ENCODE peak calls at places on chromosomes 5 and 9, in four cellular contexts. Q is small intestine, N is ovary, K is H1. E is an unnamed sample. For H3K27me3, the result is how much of the 10 kb centered on the place peaks cover.

GRCh38 chr5:30918171-30918570 is 275.3 kb upstream of the CDH6 start:
- DNase-seq in Q (no peak), N (no peak), K (no peak), E (no peak)

GRCh38 chr5:66307647-66308257 is 163.7 kb downstream of the SREK1 start:
- DNase-seq in N (no peak), K (no peak), Q (peak), E (no peak)

GRCh38 chr9:128884164-128884563 is 2.2 kb downstream of the LRRC8A start:
- DNase-seq in N (no peak), K (no peak), Q (no peak), E (no peak)

GRCh38 chr9:94250456-94250855 is 8.6 kb upstream of the ZNF169 start:
- DNase-seq in K (no peak), N (no peak), Q (no peak), E (peak)

GRCh38 chr5:133111299-133111698 is 59.5 kb downstream of the HSPA4 start:
- DNase-seq in Q (peak), N (peak), K (peak), E (peak)

GRCh38 chr5:139422307-139422893 is 16.9 kb downstream of the DNAJC18 start:
- DNase-seq in N (no peak), K (no peak), Q (peak), E (peak)

GRCh38 chr5:168329302-168329701 is 37.9 kb downstream of the WWC1 start:
- DNase-seq in K (no peak), Q (no peak), N (no peak), E (no peak)

GRCh38 chr9:113566011-113566711 is 102.6 kb downstream of the RGS3 start:
- DNase-seq in N (peak), Q (no peak), K (no peak), E (no peak)

GRCh38 chr5:127930311-127930710 is 153.3 kb upstream of the SLC12A2 start:
- DNase-seq in N (no peak), Q (no peak), K (no peak), E (no peak)

GRCh38 chr9:82598254-82599039 is 464.5 kb downstream of the RASEF start:
- DNase-seq in Q (no peak), N (no peak), K (no peak), E (no peak)

GRCh38 chr5:97049175-97049574 is 93.2 kb downstream of the LIX1 start:
- DNase-seq in Q (no peak), N (no peak), K (no peak), E (no peak)

GRCh38 chr5:17151686-17152085 is 65.7 kb upstream of the BASP1 start:
- DNase-seq in K (peak), Q (no peak), N (no peak), E (no peak)

GRCh38 chr5:128007939-128008338 is 75.6 kb upstream of the SLC12A2 start:
- DNase-seq in Q (no peak), K (no peak), N (no peak), E (no peak)

GRCh38 chr5:141717043-141717442 is 35.0 kb upstream of the ARAP3 start:
- DNase-seq in N (no peak), K (no peak), Q (no peak), E (no peak)

GRCh38 chr5:170442921-170443320 is 53.8 kb upstream of the KCNMB1 start:
- DNase-seq in K (no peak), Q (no peak), N (no peak), E (no peak)

GRCh38 chr5:90201923-90202322 is 207.6 kb downstream of the CETN3 start:
- DNase-seq in Q (no peak), N (no peak), K (no peak), E (no peak)

GRCh38 chr9:134547161-134548100 is 94.2 kb upstream of the COL5A1 start:
- DNase-seq in K (no peak), Q (no peak), N (no peak), E (no peak)

GRCh38 chr5:90306613-90307012 is 102.9 kb downstream of the CETN3 start:
- DNase-seq in K (no peak), Q (no peak), N (no peak), E (no peak)

GRCh38 chr5:80960531-80961375 is 590 bp downstream of the RASGRF2 start:
- DNase-seq in N (peak), Q (peak), K (no peak), E (peak)

GRCh38 chr5:57939771-57940170 is 457.2 kb upstream of the ACTBL2 start:
- DNase-seq in N (no peak), Q (no peak), K (no peak), E (no peak)

GRCh38 chr5:145936401-145937131 is at the start of gene SH3RF2:
- DNase-seq in Q (peak), N (no peak), K (peak), E (no peak)

GRCh38 chr5:43034591-43034968 is 5.5 kb downstream of the ANXA2R start:
- DNase-seq in N (no peak), Q (no peak), K (no peak), E (no peak)

GRCh38 chr5:159038907-159039306 is 60.8 kb downstream of the EBF1 start:
- DNase-seq in Q (no peak), K (no peak), N (no peak), E (no peak)

GRCh38 chr5:178589180-178590140 is 733 bp downstream of the COL23A1 start:
- DNase-seq in K (no peak), N (no peak), Q (no peak), E (no peak)

GRCh38 chr5:151699071-151699901 is 12.6 kb upstream of the SPARC start:
- DNase-seq in Q (peak), N (peak), K (no peak), E (no peak)

GRCh38 chr5:178839319-178839704 is 20.4 kb upstream of the ZNF354B start:
- DNase-seq in Q (peak), N (no peak), K (peak), E (peak)

DNA sequence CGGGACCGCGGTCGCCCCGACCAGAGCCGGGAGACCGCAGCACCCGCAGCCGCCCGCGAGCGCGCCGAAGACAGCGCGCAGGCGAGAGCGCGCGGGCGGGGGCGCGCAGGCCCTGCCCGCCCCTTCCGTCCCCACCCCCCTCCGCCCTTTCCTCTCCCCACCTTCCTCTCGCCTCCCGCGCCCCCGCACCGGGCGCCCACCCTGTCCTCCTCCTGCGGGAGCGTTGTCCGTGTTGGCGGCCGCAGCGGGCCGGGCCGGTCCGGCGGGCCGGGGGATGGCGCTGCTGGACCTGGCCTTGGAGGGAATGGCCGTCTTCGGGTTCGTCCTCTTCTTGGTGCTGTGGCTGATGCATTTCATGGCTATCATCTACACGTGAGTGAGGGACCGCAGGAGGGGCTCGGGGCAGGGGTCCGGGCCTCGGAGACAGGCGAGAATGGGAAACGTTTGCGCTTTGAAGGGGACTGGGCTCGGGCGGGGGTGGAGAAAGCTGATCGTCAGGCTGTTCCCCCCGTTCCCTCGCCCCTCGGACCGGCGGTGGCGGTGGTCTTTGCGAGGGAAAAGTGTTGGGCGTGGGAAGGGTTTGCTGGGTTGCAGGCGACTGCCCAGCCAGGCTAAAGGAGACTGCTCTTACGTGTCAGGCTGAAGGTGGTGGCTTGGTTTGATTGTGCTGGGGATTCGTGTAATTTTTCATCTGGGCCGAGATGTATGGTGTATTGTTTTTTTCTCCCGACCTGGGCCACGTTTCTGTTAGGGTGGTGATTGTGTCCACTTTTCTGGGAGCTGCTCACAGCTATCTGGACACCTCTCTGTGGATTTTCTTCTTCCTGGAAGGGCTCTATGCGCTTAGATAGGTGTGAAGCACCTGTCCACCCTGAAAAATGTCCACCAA is 572 bp downstream of the UGCG start:
- DNase-seq in K (no peak), N (peak), Q (peak), E (no peak)
- H3K27me3 ChIP-seq in K (under half), N (under half), Q (under half), E (under half)

DNA sequence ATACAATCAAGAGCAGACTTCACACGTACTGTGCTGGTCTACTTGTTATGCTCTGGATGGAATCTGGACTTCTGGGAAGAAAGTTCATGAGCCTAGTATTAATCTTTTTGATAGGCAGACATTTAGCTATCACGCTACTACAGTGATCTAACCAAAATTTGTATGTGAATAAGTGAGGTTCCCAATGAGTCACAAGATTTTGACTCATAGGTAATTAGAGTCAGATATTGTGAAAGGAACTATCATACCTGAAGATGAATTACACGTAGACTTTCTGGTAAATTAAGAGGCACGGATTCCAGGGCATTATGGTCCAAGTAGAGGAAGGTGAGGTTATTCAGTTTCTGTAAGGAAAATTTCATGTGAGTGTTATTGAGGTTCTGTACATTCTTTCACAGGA is 18.4 kb downstream of the OGN start:
- DNase-seq in N (no peak), Q (peak), K (no peak), E (no peak)
- H3K27me3 ChIP-seq in N (under half), Q (under half), K (under half), E (under half)

GRCh38 chr5:180648658-180649296 is 623 bp downstream of the FLT4 start:
- DNase-seq in Q (no peak), K (no peak), N (no peak), E (no peak)
- H3K27me3 ChIP-seq in Q (under half), K (under half), N (under half), E (under half)

GRCh38 chr9:10612649-10613398 is at the start of gene PTPRD:
- DNase-seq in K (peak), Q (peak), N (no peak), E (no peak)
- H3K27me3 ChIP-seq in K (under half), Q (under half), N (under half), E (under half)

GRCh38 chr5:1669276-1670155 is 130.1 kb downstream of the MRPL36 start:
- DNase-seq in Q (no peak), N (no peak), K (no peak), E (no peak)

GRCh38 chr5:1668141-1668721 is 131.4 kb downstream of the MRPL36 start:
- DNase-seq in Q (no peak), K (no peak), N (peak), E (no peak)

GRCh38 chr5:1666221-1666620 is 133.4 kb downstream of the MRPL36 start:
- DNase-seq in K (no peak), N (no peak), Q (no peak), E (no peak)

GRCh38 chr5:1666812-1667588 is 132.6 kb downstream of the MRPL36 start:
- DNase-seq in K (no peak), N (peak), Q (no peak), E (peak)

DNA sequence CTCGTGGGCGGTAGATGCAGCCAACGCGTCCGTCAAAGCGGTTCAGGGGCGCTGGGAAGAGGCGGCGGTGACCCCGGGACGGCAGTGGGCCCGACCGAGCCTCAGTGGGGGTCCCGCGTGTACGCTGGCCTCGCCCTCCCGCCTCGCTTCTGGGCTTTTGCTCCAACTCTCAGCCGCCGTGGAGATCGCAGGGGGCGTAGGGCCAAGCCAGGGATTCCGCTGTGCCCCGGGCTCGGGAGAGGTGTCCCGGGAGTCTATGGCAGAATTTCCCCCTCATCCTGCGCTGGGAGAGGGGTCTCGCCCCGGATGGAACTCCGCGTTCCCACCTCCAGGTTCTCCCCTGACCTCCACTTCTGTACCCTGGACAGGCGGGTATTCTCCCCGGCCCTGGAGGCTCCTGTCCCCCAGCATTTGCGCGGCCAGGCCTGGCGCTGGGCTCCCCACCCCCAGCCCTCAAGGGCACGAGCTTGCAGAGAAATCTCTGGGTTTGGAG is 131.9 kb downstream of the MRPL36 start:
- DNase-seq in Q (no peak), N (no peak), K (no peak), E (no peak)
- H3K27me3 ChIP-seq in Q (under half), N (under half), K (under half), E (under half)

GRCh38 chr5:160173-160510 is 31.2 kb upstream of the LRRC14B start:
- DNase-seq in K (no peak), Q (no peak), N (no peak), E (no peak)

GRCh38 chr5:160894-161540 is 30.3 kb upstream of the LRRC14B start:
- DNase-seq in N (no peak), K (no peak), Q (no peak), E (no peak)

GRCh38 chr5:157801-158200 is 33.5 kb upstream of the LRRC14B start:
- DNase-seq in Q (no peak), K (no peak), N (no peak), E (no peak)

GRCh38 chr5:158807-159447 is 32.4 kb upstream of the LRRC14B start:
- DNase-seq in Q (no peak), K (no peak), N (no peak), E (no peak)

GRCh38 chr5:159448-160172 is 31.7 kb upstream of the LRRC14B start:
- DNase-seq in N (no peak), K (no peak), Q (no peak), E (no peak)
- H3K27me3 ChIP-seq in N (under half), K (under half), Q (under half), E (under half)

GRCh38 chr9:136202449-136203405 is 2.2 kb downstream of the LHX3 start:
- DNase-seq in N (no peak), Q (no peak), K (no peak), E (no peak)
- H3K27me3 ChIP-seq in N (under half), Q (under half), K (half or more), E (under half)

E was measured in CD8-positive, alpha-beta T cell.